ENCODE peak calls at places on chromosome 9, in ten cellular contexts. T is lung, G is fibroblast of pulmonary artery, D is left ventricle myocardium inferior, L is stomach, U is body of pancreas, R is AG04449, W is foreskin fibroblast, K is PC-3, N is choroid plexus epithelial cell. I is an unnamed sample.

GRCh38 chr9:134427153-134427782 is 101.0 kb downstream of the RXRA start:
- DNase-seq in T (no peak), G (no peak), D (no peak), L (no peak), U (no peak), R (no peak), W (no peak), K (no peak), N (no peak), I (no peak)

GRCh38 chr9:137339045-137339444 is 37.0 kb upstream of the NRARP start:
- DNase-seq in T (no peak), G (peak), D (no peak), L (no peak), U (no peak), R (no peak), W (peak), K (no peak), N (peak), I (no peak)

GRCh38 chr9:127916665-127917581 is at the start of gene ST6GALNAC4:
- DNase-seq in T (peak), G (peak), D (peak), L (peak), U (peak), R (no peak), W (peak), K (peak), N (peak), I (peak)

GRCh38 chr9:12875216-12875615 is 100.4 kb downstream of the LURAP1L start:
- DNase-seq in T (no peak), G (no peak), D (no peak), L (no peak), U (no peak), R (no peak), W (peak), K (peak), N (no peak), I (no peak)

GRCh38 chr9:98317134-98317857 is 61.8 kb upstream of the TBC1D2 start:
- DNase-seq in T (no peak), G (no peak), D (no peak), L (no peak), U (no peak), R (no peak), W (peak), K (peak), N (peak), I (no peak)

GRCh38 chr9:11023201-11023600 is 410.4 kb upstream of the PTPRD start:
- DNase-seq in T (no peak), G (peak), D (no peak), L (no peak), U (no peak), R (no peak), W (no peak), K (no peak), N (peak), I (peak)

GRCh38 chr9:111108946-111109345 is 70.7 kb upstream of the LPAR1 start:
- DNase-seq in T (no peak), G (peak), D (no peak), L (no peak), U (no peak), R (peak), W (peak), K (no peak), N (peak), I (no peak)

GRCh38 chr9:134968011-134968822 is 50.5 kb upstream of the FCN1 start:
- DNase-seq in T (no peak), G (peak), D (no peak), L (no peak), U (no peak), R (no peak), W (peak), K (no peak), N (peak), I (no peak)

GRCh38 chr9:89328064-89328463 is 9.8 kb downstream of the SECISBP2 start:
- DNase-seq in T (no peak), G (no peak), D (no peak), L (no peak), U (no peak), R (no peak), W (no peak), K (peak), N (no peak), I (no peak)

GRCh38 chr9:78982849-78983248 is 588.9 kb upstream of the TLE4 start:
- DNase-seq in T (no peak), G (peak), D (no peak), L (no peak), U (no peak), R (no peak), W (peak), K (peak), N (no peak), I (no peak)

DNA sequence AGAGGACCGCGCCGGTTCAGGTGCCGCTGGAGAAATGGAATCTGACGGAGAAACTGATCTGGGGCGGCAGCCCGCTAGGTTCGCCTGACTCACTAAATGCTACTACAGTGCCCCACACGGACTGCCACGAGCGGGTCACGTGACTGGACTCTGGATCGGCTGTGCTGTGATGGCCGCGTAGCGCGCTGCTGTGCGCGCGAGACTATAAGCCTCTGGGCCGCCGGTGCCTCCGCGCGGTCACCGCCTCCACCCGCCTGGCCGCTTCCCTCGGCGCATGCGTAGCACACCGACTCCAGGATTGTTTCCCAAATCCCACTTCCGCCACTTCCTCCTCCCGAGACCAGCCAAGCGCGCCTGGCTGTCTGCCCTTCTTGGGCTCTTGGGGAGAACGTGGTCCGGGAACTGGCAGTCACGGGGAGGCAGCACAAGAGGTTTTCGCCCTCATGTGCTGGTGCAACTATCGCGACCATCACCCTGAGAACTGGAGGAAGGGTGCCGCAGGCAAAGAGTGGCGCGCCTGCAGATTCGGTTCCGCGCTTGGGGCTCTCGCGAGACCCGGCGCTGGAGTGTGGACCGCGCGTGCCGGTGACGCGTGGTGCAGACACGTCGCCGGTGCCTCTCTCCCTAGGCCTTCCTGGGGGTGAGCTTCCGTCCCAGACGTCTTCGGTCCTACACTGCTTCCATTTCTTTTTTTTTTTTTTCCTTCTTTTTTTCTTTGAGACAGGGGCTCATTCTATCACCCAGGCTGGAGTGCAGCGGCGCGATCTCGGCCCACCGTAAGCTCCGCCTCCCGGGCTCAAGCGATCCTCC is 35.8 kb upstream of the GLDC start:
- DNase-seq in T (peak), G (peak), D (peak), L (peak), U (peak), R (peak), W (peak), K (peak), N (peak), I (peak)
- TF ChIP-seq CTCF in T (no peak), G (no peak), D (no peak), L (no peak), U (no peak), R (no peak), W (no peak), K (no peak), N (no peak), I (no peak)

DNA sequence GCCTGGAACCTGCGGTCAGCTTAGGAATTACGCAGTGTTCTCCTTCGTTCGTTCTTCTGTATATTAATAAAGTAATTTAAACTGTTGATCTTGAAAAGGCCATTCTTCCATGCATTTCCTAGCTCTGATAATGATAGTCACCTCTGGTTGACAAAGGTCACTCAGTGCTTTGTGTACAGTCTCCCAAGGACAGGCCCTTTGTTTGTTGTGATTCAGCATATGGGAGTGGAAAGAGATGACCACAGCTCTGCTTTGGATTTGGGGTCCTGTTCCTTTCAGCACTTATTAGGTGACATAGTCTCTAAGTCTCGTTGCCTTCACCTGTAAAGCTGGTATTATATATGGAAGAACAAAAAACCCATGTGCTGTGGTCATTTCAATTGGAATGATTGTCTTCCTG is 39.6 kb downstream of the RAD23B start:
- DNase-seq in T (no peak), G (no peak), D (no peak), L (no peak), U (no peak), R (no peak), W (no peak), K (no peak), N (no peak), I (no peak)
- H3K4me3 ChIP-seq in T (no peak), G (no peak), D (no peak), L (no peak), U (no peak), R (no peak), W (no peak), K (no peak), N (no peak), I (no peak)

GRCh38 chr9:75023846-75024245 is 4.2 kb downstream of the CARNMT1 start:
- DNase-seq in T (no peak), G (no peak), D (no peak), L (no peak), U (no peak), R (no peak), W (no peak), K (no peak), N (no peak), I (no peak)

DNA sequence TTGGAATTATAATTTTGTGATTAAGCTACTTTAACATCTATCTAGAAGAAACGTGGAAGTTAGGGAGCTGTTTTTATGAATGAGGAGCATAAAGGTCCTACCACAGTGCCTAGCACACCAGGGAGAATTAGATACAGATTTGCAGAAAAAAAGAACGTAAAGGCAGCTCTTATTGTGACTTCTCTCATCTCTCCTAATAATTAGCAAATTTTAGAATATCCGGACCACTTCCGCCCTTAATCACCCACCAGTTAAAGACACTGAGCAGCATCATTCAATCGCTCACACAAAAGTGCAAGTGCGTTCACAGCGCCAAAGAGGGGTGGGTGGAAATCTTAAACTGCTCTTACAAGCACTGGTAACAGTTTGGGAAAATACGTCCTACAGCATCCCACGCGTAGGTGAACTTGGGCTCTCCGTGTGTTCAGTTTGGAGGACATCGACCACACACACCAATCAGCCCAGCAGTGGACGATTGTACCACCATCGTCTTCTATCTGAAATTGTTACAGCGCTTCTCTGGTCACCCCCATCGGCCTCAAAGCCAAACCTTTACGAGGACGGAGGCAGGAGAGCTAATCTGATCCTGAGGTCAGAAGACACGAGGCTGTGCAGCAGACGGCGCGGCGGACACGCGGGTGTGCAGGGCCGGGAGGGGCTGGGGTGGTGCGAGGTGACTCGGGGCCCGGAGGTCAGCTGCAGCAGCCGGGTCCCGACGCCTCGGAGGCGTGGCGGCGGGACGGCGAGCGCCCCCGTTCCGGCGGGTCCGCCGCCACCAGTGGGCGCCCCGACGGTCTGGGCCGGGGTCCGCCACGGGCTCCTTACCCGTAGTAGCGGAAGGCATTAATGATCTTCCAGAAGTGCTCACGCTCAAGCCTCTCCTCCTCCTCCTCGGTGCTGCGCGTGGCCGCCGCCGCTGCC is 646 bp downstream of the CARNMT1 start:
- DNase-seq in T (peak), G (peak), D (peak), L (peak), U (peak), R (no peak), W (peak), K (peak), N (peak), I (peak)
- TF ChIP-seq CTCF in T (no peak), G (no peak), D (no peak), L (no peak), U (peak), R (peak), W (no peak), K (peak), N (peak), I (no peak)

GRCh38 chr9:129624947-129625346 is 1.0 kb upstream of the NTMT1 start:
- DNase-seq in T (no peak), G (peak), D (no peak), L (no peak), U (no peak), R (no peak), W (no peak), K (no peak), N (peak), I (no peak)
- H3K4me3 ChIP-seq in T (no peak), G (no peak), D (no peak), L (no peak), U (no peak), R (no peak), W (no peak), K (no peak), N (no peak), I (no peak)